ENCODE peak calls at places on chromosomes 5 and 9, in five cellular contexts. One of them, this sample, is unnamed. For H3K4me1, the result is how much of the 10 kb centered on the place peaks cover.

GRCh38 chr5:134651531-134651930 is 2.9 kb downstream of the SEC24A start:
- DNase-seq in stomach: no peak
- DNase-seq in CD8-positive, alpha-beta T cell: no peak
- DNase-seq in uterus: no peak
- DNase-seq in A549: no peak
- DNase-seq in this sample: no peak

GRCh38 chr5:122195784-122196394 is 66.5 kb downstream of the ZNF474 start:
- DNase-seq in stomach: no peak
- DNase-seq in CD8-positive, alpha-beta T cell: no peak
- DNase-seq in uterus: peak
- DNase-seq in A549: peak
- DNase-seq in this sample: no peak

GRCh38 chr9:105244996-105245719 is 707 bp downstream of the SLC44A1 start:
- DNase-seq in stomach: peak
- DNase-seq in CD8-positive, alpha-beta T cell: peak
- DNase-seq in uterus: peak
- DNase-seq in A549: peak
- DNase-seq in this sample: peak

GRCh38 chr9:126833710-126834345 is 26.6 kb upstream of the ZBTB34 start:
- DNase-seq in stomach: no peak
- DNase-seq in CD8-positive, alpha-beta T cell: no peak
- DNase-seq in uterus: no peak
- DNase-seq in A549: no peak
- DNase-seq in this sample: no peak

GRCh38 chr9:114112778-114113585 is 13.9 kb upstream of the KIF12 start:
- DNase-seq in stomach: peak
- DNase-seq in CD8-positive, alpha-beta T cell: no peak
- DNase-seq in uterus: peak
- DNase-seq in A549: peak
- DNase-seq in this sample: peak

GRCh38 chr5:24823625-24824024 is 178.8 kb upstream of the CDH10 start:
- DNase-seq in stomach: no peak
- DNase-seq in CD8-positive, alpha-beta T cell: no peak
- DNase-seq in uterus: no peak
- DNase-seq in A549: no peak
- DNase-seq in this sample: no peak

GRCh38 chr5:39158127-39158593 is 61.2 kb downstream of the FYB1 start:
- DNase-seq in stomach: peak
- DNase-seq in CD8-positive, alpha-beta T cell: no peak
- DNase-seq in uterus: no peak
- DNase-seq in A549: peak
- DNase-seq in this sample: no peak

GRCh38 chr9:77013186-77013931 is 6.1 kb upstream of the FOXB2 start:
- DNase-seq in stomach: no peak
- DNase-seq in CD8-positive, alpha-beta T cell: no peak
- DNase-seq in uterus: no peak
- DNase-seq in A549: no peak
- DNase-seq in this sample: no peak

GRCh38 chr5:172529896-172530295 is 75.6 kb upstream of the SH3PXD2B start:
- DNase-seq in stomach: no peak
- DNase-seq in CD8-positive, alpha-beta T cell: no peak
- DNase-seq in uterus: no peak
- DNase-seq in A549: no peak
- DNase-seq in this sample: peak

GRCh38 chr5:176559683-176560082 is 10.5 kb downstream of the CDHR2 start:
- DNase-seq in stomach: no peak
- DNase-seq in CD8-positive, alpha-beta T cell: no peak
- DNase-seq in uterus: no peak
- DNase-seq in A549: no peak
- DNase-seq in this sample: no peak

GRCh38 chr9:130327781-130328348 is 62.3 kb downstream of the HMCN2 start:
- DNase-seq in stomach: no peak
- DNase-seq in CD8-positive, alpha-beta T cell: no peak
- DNase-seq in uterus: peak
- DNase-seq in A549: no peak
- DNase-seq in this sample: peak

GRCh38 chr5:96893342-96893741 is 17.0 kb downstream of the ERAP2 start:
- DNase-seq in stomach: no peak
- DNase-seq in CD8-positive, alpha-beta T cell: no peak
- DNase-seq in uterus: no peak
- DNase-seq in A549: no peak
- DNase-seq in this sample: no peak

GRCh38 chr5:93511445-93511844 is 69.6 kb downstream of the NR2F1-AS1 start:
- DNase-seq in stomach: no peak
- DNase-seq in CD8-positive, alpha-beta T cell: no peak
- DNase-seq in uterus: no peak
- DNase-seq in A549: no peak
- DNase-seq in this sample: no peak

GRCh38 chr5:173123416-173123815 is 20.9 kb upstream of the BNIP1 start:
- DNase-seq in stomach: no peak
- DNase-seq in CD8-positive, alpha-beta T cell: no peak
- DNase-seq in uterus: no peak
- DNase-seq in A549: peak
- DNase-seq in this sample: no peak

GRCh38 chr9:91143642-91144041 is 218.1 kb downstream of the AUH start:
- DNase-seq in stomach: no peak
- DNase-seq in CD8-positive, alpha-beta T cell: no peak
- DNase-seq in uterus: no peak
- DNase-seq in A549: no peak
- DNase-seq in this sample: no peak

GRCh38 chr5:96067902-96068614 is 106.4 kb upstream of the ELL2 start:
- DNase-seq in stomach: no peak
- DNase-seq in CD8-positive, alpha-beta T cell: no peak
- DNase-seq in uterus: no peak
- DNase-seq in A549: peak
- DNase-seq in this sample: no peak

GRCh38 chr5:60102961-60103683 is 209.6 kb upstream of the PDE4D start:
- DNase-seq in stomach: no peak
- DNase-seq in CD8-positive, alpha-beta T cell: no peak
- DNase-seq in uterus: no peak
- DNase-seq in A549: peak
- DNase-seq in this sample: no peak

GRCh38 chr5:161745392-161745791 is 59.9 kb downstream of the GABRA6 start:
- DNase-seq in stomach: no peak
- DNase-seq in CD8-positive, alpha-beta T cell: no peak
- DNase-seq in uterus: no peak
- DNase-seq in A549: no peak
- DNase-seq in this sample: no peak

DNA sequence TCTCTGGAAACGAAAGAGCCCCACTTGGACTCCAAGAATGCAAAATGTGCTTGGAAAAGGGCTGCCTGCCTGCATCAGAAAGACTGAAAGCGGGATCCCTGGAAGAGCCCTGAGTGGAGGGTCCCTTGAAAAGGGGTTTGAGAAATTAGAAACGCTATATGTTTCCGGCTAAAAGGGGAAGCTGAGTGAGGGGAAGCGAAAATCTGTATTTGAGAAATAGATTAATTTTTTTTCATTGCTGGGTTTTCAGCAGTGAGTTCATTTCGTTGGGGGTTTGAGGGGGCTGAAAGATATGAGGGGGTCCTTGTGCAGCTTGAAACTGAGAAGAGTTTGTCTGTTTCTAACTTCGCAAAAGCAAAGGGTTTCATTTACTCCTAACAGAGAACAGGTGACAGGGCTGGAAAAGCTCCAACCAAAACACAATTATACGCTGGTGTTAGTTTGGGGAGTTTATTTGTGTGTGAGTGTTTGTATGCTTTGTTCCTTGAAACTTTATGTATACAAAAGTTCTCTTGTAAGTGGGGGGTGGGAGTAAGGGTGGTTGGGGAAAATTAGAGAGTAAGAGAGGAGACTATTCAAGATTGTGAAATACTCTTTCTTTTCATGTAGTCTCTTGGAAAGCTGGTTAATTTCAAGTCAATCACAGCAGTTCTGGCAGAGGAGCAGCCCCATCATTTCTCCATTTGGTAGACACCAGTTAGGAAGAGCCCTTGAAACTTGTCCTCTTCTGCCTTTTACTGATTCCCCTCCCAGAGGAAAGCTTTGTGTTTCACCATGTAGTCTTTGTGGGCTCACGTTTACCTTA is 767 bp downstream of the TNFAIP8 start:
- DNase-seq in stomach: no peak
- DNase-seq in CD8-positive, alpha-beta T cell: no peak
- DNase-seq in uterus: no peak
- DNase-seq in A549: no peak
- DNase-seq in this sample: no peak
- H3K4me1 ChIP-seq in stomach: half or more
- H3K4me1 ChIP-seq in CD8-positive, alpha-beta T cell: half or more
- H3K4me1 ChIP-seq in uterus: under half
- H3K4me1 ChIP-seq in A549: under half
- H3K4me1 ChIP-seq in this sample: under half

GRCh38 chr9:134217431-134218210 is 53.3 kb upstream of the RNU6ATAC start:
- DNase-seq in stomach: no peak
- DNase-seq in CD8-positive, alpha-beta T cell: no peak
- DNase-seq in uterus: no peak
- DNase-seq in A549: peak
- DNase-seq in this sample: no peak
- TF ChIP-seq CTCF in stomach: no peak
- TF ChIP-seq CTCF in CD8-positive, alpha-beta T cell: no peak
- TF ChIP-seq CTCF in uterus: no peak
- TF ChIP-seq CTCF in A549: peak
- TF ChIP-seq CTCF in this sample: no peak

GRCh38 chr5:150497989-150498317 is 10.0 kb upstream of the NDST1 start:
- DNase-seq in stomach: no peak
- DNase-seq in CD8-positive, alpha-beta T cell: no peak
- DNase-seq in uterus: no peak
- DNase-seq in A549: no peak
- DNase-seq in this sample: no peak
- H3K4me3 ChIP-seq in stomach: no peak
- H3K4me3 ChIP-seq in CD8-positive, alpha-beta T cell: no peak
- H3K4me3 ChIP-seq in uterus: no peak
- H3K4me3 ChIP-seq in A549: peak
- H3K4me3 ChIP-seq in this sample: no peak

GRCh38 chr5:139741823-139742172 is 53.8 kb upstream of the PSD2 start:
- DNase-seq in stomach: no peak
- DNase-seq in CD8-positive, alpha-beta T cell: no peak
- DNase-seq in uterus: no peak
- DNase-seq in A549: no peak
- DNase-seq in this sample: no peak
- H3K4me1 ChIP-seq in stomach: under half
- H3K4me1 ChIP-seq in CD8-positive, alpha-beta T cell: under half
- H3K4me1 ChIP-seq in uterus: under half
- H3K4me1 ChIP-seq in A549: under half
- H3K4me1 ChIP-seq in this sample: under half

DNA sequence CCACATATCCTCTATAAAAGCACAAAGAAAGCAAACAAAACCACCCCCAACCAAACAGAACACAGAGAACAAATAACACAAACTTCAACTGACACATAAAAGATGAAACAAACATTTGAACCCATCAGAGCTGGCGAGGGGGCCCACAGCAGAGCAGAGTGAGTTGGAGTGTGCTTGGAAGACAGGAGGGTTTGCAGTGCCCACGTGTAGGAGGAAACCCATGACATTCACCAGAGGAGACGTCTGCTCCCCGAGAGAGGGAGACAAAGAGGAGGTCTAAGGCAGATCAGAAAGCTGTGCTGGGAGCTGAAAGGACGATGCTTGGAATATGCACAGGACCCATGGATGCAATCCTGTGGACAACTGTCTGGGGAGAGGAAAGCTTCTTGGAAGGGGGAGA is 27.0 kb downstream of the MRPL36 start:
- DNase-seq in stomach: no peak
- DNase-seq in CD8-positive, alpha-beta T cell: no peak
- DNase-seq in uterus: no peak
- DNase-seq in A549: peak
- DNase-seq in this sample: no peak
- TF ChIP-seq CTCF in stomach: no peak
- TF ChIP-seq CTCF in CD8-positive, alpha-beta T cell: no peak
- TF ChIP-seq CTCF in uterus: no peak
- TF ChIP-seq CTCF in A549: no peak
- TF ChIP-seq CTCF in this sample: no peak